ENCODE peak calls at places on chromosomes 5 and 9, in five cellular contexts. One of them, this sample, is unnamed. For H3K4me1, the result is how much of the 10 kb centered on the place peaks cover.

GRCh38 chr5:56757077-56757476 is 58.3 kb upstream of the MAP3K1 start:
- DNase-seq in esophagus squamous epithelium: no peak
- DNase-seq in heart left ventricle: no peak
- DNase-seq in hepatocyte: no peak
- DNase-seq in effector memory CD4-positive, alpha-beta T cell: no peak
- DNase-seq in this sample: peak

GRCh38 chr9:29873579-29873978 is 2300.3 kb upstream of the C9orf72 start:
- DNase-seq in hepatocyte: no peak
- DNase-seq in esophagus squamous epithelium: no peak
- DNase-seq in effector memory CD4-positive, alpha-beta T cell: no peak
- DNase-seq in heart left ventricle: no peak
- DNase-seq in this sample: no peak

GRCh38 chr5:60810438-60811085 is 33.5 kb downstream of the ELOVL7 start:
- DNase-seq in hepatocyte: no peak
- DNase-seq in esophagus squamous epithelium: no peak
- DNase-seq in effector memory CD4-positive, alpha-beta T cell: no peak
- DNase-seq in heart left ventricle: no peak
- DNase-seq in this sample: no peak

GRCh38 chr5:1748845-1749244 is 50.8 kb downstream of the MRPL36 start:
- DNase-seq in heart left ventricle: no peak
- DNase-seq in esophagus squamous epithelium: no peak
- DNase-seq in effector memory CD4-positive, alpha-beta T cell: no peak
- DNase-seq in hepatocyte: no peak
- DNase-seq in this sample: no peak

GRCh38 chr5:109409061-109409843 is 522 bp downstream of the PJA2 start:
- DNase-seq in hepatocyte: peak
- DNase-seq in effector memory CD4-positive, alpha-beta T cell: peak
- DNase-seq in heart left ventricle: peak
- DNase-seq in esophagus squamous epithelium: peak
- DNase-seq in this sample: peak

GRCh38 chr5:98827161-98827560 is 53.7 kb downstream of the RGMB start:
- DNase-seq in effector memory CD4-positive, alpha-beta T cell: no peak
- DNase-seq in hepatocyte: peak
- DNase-seq in heart left ventricle: no peak
- DNase-seq in esophagus squamous epithelium: no peak
- DNase-seq in this sample: no peak

GRCh38 chr5:54704341-54704740 is 186.8 kb downstream of the SNX18 start:
- DNase-seq in hepatocyte: no peak
- DNase-seq in heart left ventricle: no peak
- DNase-seq in esophagus squamous epithelium: no peak
- DNase-seq in effector memory CD4-positive, alpha-beta T cell: no peak
- DNase-seq in this sample: no peak

GRCh38 chr9:110891760-110892159 is 146.5 kb downstream of the LPAR1 start:
- DNase-seq in hepatocyte: no peak
- DNase-seq in effector memory CD4-positive, alpha-beta T cell: no peak
- DNase-seq in heart left ventricle: no peak
- DNase-seq in esophagus squamous epithelium: no peak
- DNase-seq in this sample: no peak

GRCh38 chr5:135057233-135057632 is 23.2 kb upstream of the PITX1 start:
- DNase-seq in heart left ventricle: no peak
- DNase-seq in hepatocyte: no peak
- DNase-seq in esophagus squamous epithelium: no peak
- DNase-seq in effector memory CD4-positive, alpha-beta T cell: no peak
- DNase-seq in this sample: no peak

GRCh38 chr5:60382761-60383160 is 317.2 kb downstream of the DEPDC1B start:
- DNase-seq in effector memory CD4-positive, alpha-beta T cell: no peak
- DNase-seq in heart left ventricle: no peak
- DNase-seq in hepatocyte: peak
- DNase-seq in esophagus squamous epithelium: no peak
- DNase-seq in this sample: no peak

GRCh38 chr5:51156222-51156621 is 227.0 kb upstream of the ISL1 start:
- DNase-seq in effector memory CD4-positive, alpha-beta T cell: no peak
- DNase-seq in hepatocyte: no peak
- DNase-seq in heart left ventricle: no peak
- DNase-seq in esophagus squamous epithelium: no peak
- DNase-seq in this sample: no peak

GRCh38 chr5:24162343-24162742 is 482.4 kb downstream of the CDH10 start:
- DNase-seq in esophagus squamous epithelium: no peak
- DNase-seq in effector memory CD4-positive, alpha-beta T cell: no peak
- DNase-seq in hepatocyte: no peak
- DNase-seq in heart left ventricle: no peak
- DNase-seq in this sample: no peak

GRCh38 chr9:112061152-112061740 is 113.9 kb downstream of the SUSD1 start:
- DNase-seq in effector memory CD4-positive, alpha-beta T cell: no peak
- DNase-seq in heart left ventricle: peak
- DNase-seq in esophagus squamous epithelium: peak
- DNase-seq in hepatocyte: peak
- DNase-seq in this sample: peak

GRCh38 chr9:123267481-123268239 is 726 bp downstream of the STRBP start:
- DNase-seq in hepatocyte: peak
- DNase-seq in esophagus squamous epithelium: no peak
- DNase-seq in heart left ventricle: peak
- DNase-seq in effector memory CD4-positive, alpha-beta T cell: no peak
- DNase-seq in this sample: no peak

GRCh38 chr5:143650296-143650695 is 161.7 kb upstream of the HMHB1 start:
- DNase-seq in hepatocyte: no peak
- DNase-seq in effector memory CD4-positive, alpha-beta T cell: no peak
- DNase-seq in esophagus squamous epithelium: no peak
- DNase-seq in heart left ventricle: no peak
- DNase-seq in this sample: no peak

GRCh38 chr5:54159153-54159836 is 151.1 kb downstream of the ARL15 start:
- DNase-seq in esophagus squamous epithelium: no peak
- DNase-seq in effector memory CD4-positive, alpha-beta T cell: no peak
- DNase-seq in heart left ventricle: no peak
- DNase-seq in hepatocyte: no peak
- DNase-seq in this sample: no peak

GRCh38 chr5:42994285-42995151 is 45.6 kb downstream of the ANXA2R start:
- DNase-seq in esophagus squamous epithelium: peak
- DNase-seq in heart left ventricle: peak
- DNase-seq in hepatocyte: peak
- DNase-seq in effector memory CD4-positive, alpha-beta T cell: peak
- DNase-seq in this sample: no peak

GRCh38 chr5:111627862-111628261 is 115.5 kb upstream of the STARD4 start:
- DNase-seq in effector memory CD4-positive, alpha-beta T cell: no peak
- DNase-seq in esophagus squamous epithelium: no peak
- DNase-seq in hepatocyte: no peak
- DNase-seq in heart left ventricle: no peak
- DNase-seq in this sample: no peak

GRCh38 chr9:101586651-101587050 is 8.1 kb downstream of the PPP3R2 start:
- DNase-seq in heart left ventricle: no peak
- DNase-seq in esophagus squamous epithelium: no peak
- DNase-seq in effector memory CD4-positive, alpha-beta T cell: no peak
- DNase-seq in hepatocyte: no peak
- DNase-seq in this sample: no peak

GRCh38 chr5:111673896-111674626 is 82.9 kb downstream of the NREP start:
- DNase-seq in effector memory CD4-positive, alpha-beta T cell: no peak
- DNase-seq in esophagus squamous epithelium: no peak
- DNase-seq in heart left ventricle: no peak
- DNase-seq in hepatocyte: no peak
- DNase-seq in this sample: no peak

GRCh38 chr5:93359296-93359957 is 221.6 kb downstream of the NR2F1-AS1 start:
- DNase-seq in hepatocyte: peak
- DNase-seq in esophagus squamous epithelium: no peak
- DNase-seq in heart left ventricle: no peak
- DNase-seq in effector memory CD4-positive, alpha-beta T cell: no peak
- DNase-seq in this sample: no peak

GRCh38 chr9:36443581-36443980 is 43.5 kb upstream of the RNF38 start:
- DNase-seq in esophagus squamous epithelium: no peak
- DNase-seq in heart left ventricle: no peak
- DNase-seq in effector memory CD4-positive, alpha-beta T cell: no peak
- DNase-seq in hepatocyte: no peak
- DNase-seq in this sample: no peak

GRCh38 chr5:96893342-96893741 is 17.0 kb downstream of the ERAP2 start:
- DNase-seq in heart left ventricle: no peak
- DNase-seq in effector memory CD4-positive, alpha-beta T cell: no peak
- DNase-seq in hepatocyte: peak
- DNase-seq in esophagus squamous epithelium: no peak
- DNase-seq in this sample: no peak

GRCh38 chr9:98992885-98993569 is 49.3 kb downstream of the COL15A1 start:
- DNase-seq in hepatocyte: no peak
- DNase-seq in esophagus squamous epithelium: no peak
- DNase-seq in effector memory CD4-positive, alpha-beta T cell: no peak
- DNase-seq in heart left ventricle: no peak
- DNase-seq in this sample: no peak

GRCh38 chr9:7976167-7976755 is 176.7 kb upstream of the DMAC1 start:
- DNase-seq in heart left ventricle: no peak
- DNase-seq in hepatocyte: no peak
- DNase-seq in esophagus squamous epithelium: peak
- DNase-seq in effector memory CD4-positive, alpha-beta T cell: peak
- DNase-seq in this sample: no peak

GRCh38 chr5:54909911-54910870 is 75.2 kb downstream of the ESM1 start:
- DNase-seq in hepatocyte: no peak
- DNase-seq in effector memory CD4-positive, alpha-beta T cell: no peak
- DNase-seq in heart left ventricle: no peak
- DNase-seq in esophagus squamous epithelium: no peak
- DNase-seq in this sample: no peak

GRCh38 chr5:23450187-23450586 is 57.2 kb upstream of the PRDM9 start:
- DNase-seq in esophagus squamous epithelium: no peak
- DNase-seq in hepatocyte: no peak
- DNase-seq in effector memory CD4-positive, alpha-beta T cell: no peak
- DNase-seq in heart left ventricle: no peak
- DNase-seq in this sample: no peak

GRCh38 chr9:33320568-33321261 is 30.4 kb downstream of the NFX1 start:
- DNase-seq in hepatocyte: peak
- DNase-seq in effector memory CD4-positive, alpha-beta T cell: no peak
- DNase-seq in esophagus squamous epithelium: no peak
- DNase-seq in heart left ventricle: no peak
- DNase-seq in this sample: no peak

GRCh38 chr9:90141723-90142122 is 500.9 kb downstream of the DIRAS2 start:
- DNase-seq in effector memory CD4-positive, alpha-beta T cell: no peak
- DNase-seq in hepatocyte: peak
- DNase-seq in heart left ventricle: no peak
- DNase-seq in esophagus squamous epithelium: no peak
- DNase-seq in this sample: no peak

GRCh38 chr9:13481274-13481673 is 201.8 kb upstream of the MPDZ start:
- DNase-seq in effector memory CD4-positive, alpha-beta T cell: no peak
- DNase-seq in esophagus squamous epithelium: no peak
- DNase-seq in heart left ventricle: no peak
- DNase-seq in hepatocyte: no peak
- DNase-seq in this sample: no peak

GRCh38 chr9:98144076-98144475 is 25.1 kb upstream of the TRIM14 start:
- DNase-seq in heart left ventricle: no peak
- DNase-seq in effector memory CD4-positive, alpha-beta T cell: no peak
- DNase-seq in esophagus squamous epithelium: no peak
- DNase-seq in hepatocyte: no peak
- DNase-seq in this sample: no peak

DNA sequence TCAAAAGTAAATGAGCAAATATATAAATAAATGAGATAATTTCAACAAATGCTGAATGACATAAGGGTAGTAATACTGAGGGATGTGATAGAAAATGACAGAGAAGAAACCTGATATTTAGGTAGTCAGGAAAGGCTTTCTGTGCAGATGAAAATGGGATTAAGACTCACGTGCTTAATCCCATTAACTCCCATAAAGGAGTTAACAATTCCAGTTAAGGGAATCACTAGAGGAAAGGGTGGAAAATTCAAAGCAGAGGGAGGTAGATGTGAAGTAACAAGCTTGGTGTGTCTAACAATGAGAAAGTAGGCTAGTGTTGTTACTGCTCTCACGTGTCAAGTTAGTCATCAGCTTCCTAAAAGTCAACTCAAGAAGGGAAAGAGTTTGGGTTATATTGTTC is 90.5 kb upstream of the TRIM32 start:
- DNase-seq in effector memory CD4-positive, alpha-beta T cell: no peak
- DNase-seq in esophagus squamous epithelium: no peak
- DNase-seq in heart left ventricle: no peak
- DNase-seq in hepatocyte: no peak
- DNase-seq in this sample: no peak
- H3K4me1 ChIP-seq in effector memory CD4-positive, alpha-beta T cell: under half
- H3K4me1 ChIP-seq in esophagus squamous epithelium: under half
- H3K4me1 ChIP-seq in heart left ventricle: under half
- H3K4me1 ChIP-seq in hepatocyte: under half
- H3K4me1 ChIP-seq in this sample: under half

DNA sequence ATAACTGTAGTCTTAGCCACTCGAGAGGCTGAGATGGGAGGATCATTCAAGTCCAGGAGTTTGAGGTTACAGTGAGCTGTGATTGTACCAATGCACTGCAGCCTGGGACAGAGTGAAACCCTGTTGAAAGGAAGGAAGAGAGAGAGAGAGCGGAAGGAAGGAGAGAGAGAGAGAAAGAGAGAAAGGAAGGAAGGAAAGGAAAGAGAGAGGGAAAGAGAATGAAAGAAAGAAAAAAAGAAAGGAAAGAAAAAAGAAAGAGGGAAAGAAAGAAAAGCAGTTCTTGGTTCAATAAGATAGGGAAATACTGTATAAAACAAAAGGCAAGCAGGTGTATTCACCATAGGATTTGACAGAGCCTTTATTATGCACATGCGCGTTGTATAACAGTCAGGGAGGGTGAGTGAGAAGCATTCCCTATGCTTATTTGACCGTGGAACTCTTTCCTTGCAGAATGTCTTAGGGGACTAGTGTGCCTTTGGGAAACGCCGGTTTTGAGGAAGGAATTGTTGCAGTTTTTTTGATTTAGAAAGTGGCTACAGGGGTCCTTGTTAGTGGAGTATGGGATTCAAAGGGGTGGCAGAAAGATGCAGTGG is 42.0 kb downstream of the GSN start:
- DNase-seq in effector memory CD4-positive, alpha-beta T cell: no peak
- DNase-seq in hepatocyte: no peak
- DNase-seq in heart left ventricle: no peak
- DNase-seq in esophagus squamous epithelium: no peak
- DNase-seq in this sample: no peak
- H3K27ac ChIP-seq in effector memory CD4-positive, alpha-beta T cell: no peak
- H3K27ac ChIP-seq in hepatocyte: no peak
- H3K27ac ChIP-seq in heart left ventricle: no peak
- H3K27ac ChIP-seq in esophagus squamous epithelium: no peak
- H3K27ac ChIP-seq in this sample: peak

GRCh38 chr5:148573374-148573773 is 81.0 kb downstream of the HTR4 start:
- DNase-seq in hepatocyte: no peak
- DNase-seq in heart left ventricle: no peak
- DNase-seq in effector memory CD4-positive, alpha-beta T cell: no peak
- DNase-seq in esophagus squamous epithelium: no peak
- DNase-seq in this sample: no peak

GRCh38 chr5:148569948-148570347 is 84.4 kb downstream of the HTR4 start:
- DNase-seq in heart left ventricle: no peak
- DNase-seq in hepatocyte: no peak
- DNase-seq in effector memory CD4-positive, alpha-beta T cell: no peak
- DNase-seq in esophagus squamous epithelium: no peak
- DNase-seq in this sample: no peak

DNA sequence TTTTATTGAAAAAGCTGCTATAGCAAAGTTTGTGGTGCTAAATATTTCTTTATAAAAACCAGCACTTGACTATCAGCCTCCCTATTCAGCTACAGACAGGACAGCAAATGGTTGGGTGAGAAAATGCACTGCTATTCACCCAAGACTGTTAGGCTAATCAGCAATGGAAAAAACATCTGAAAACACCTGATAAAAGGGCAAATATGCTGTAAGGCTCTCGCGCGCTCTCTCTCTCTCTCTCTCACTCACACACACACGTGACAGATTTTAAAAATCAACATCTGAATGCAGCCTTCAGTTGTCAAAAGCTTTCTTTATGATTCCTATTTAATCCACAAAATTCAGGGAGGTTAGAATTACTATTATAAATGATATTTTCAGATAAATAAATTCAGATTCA is 80.2 kb downstream of the HTR4 start:
- DNase-seq in esophagus squamous epithelium: no peak
- DNase-seq in effector memory CD4-positive, alpha-beta T cell: no peak
- DNase-seq in heart left ventricle: no peak
- DNase-seq in hepatocyte: no peak
- DNase-seq in this sample: no peak
- H3K4me1 ChIP-seq in esophagus squamous epithelium: under half
- H3K4me1 ChIP-seq in effector memory CD4-positive, alpha-beta T cell: under half
- H3K4me1 ChIP-seq in heart left ventricle: under half
- H3K4me1 ChIP-seq in hepatocyte: under half
- H3K4me1 ChIP-seq in this sample: under half

GRCh38 chr5:124289122-124289521 is 457.3 kb downstream of the ZNF608 start:
- DNase-seq in heart left ventricle: peak
- DNase-seq in hepatocyte: no peak
- DNase-seq in effector memory CD4-positive, alpha-beta T cell: no peak
- DNase-seq in esophagus squamous epithelium: no peak
- DNase-seq in this sample: peak
- H3K27ac ChIP-seq in heart left ventricle: no peak
- H3K27ac ChIP-seq in hepatocyte: no peak
- H3K27ac ChIP-seq in effector memory CD4-positive, alpha-beta T cell: no peak
- H3K27ac ChIP-seq in esophagus squamous epithelium: peak
- H3K27ac ChIP-seq in this sample: peak